ENCODE peak calls at places on chromosome 21, in six cellular contexts. N is progenitor cell of endocrine pancreas, O is cardiac fibroblast, R is NCI-H1105, A is BE2C, B is NCI-H510A. H is an unnamed sample.

GRCh38 chr21:33025471-33026298 is at the start of gene OLIG2:
- DNase-seq in B (peak; percentile 82), R (peak; percentile 92), A (peak; percentile 79), O (no peak), N (peak; percentile 59), H (no peak)

GRCh38 chr21:27425574-27425973 is 458.7 kb upstream of the ADAMTS5 start:
- DNase-seq in N (no peak), O (peak; percentile 28), R (no peak), A (peak; percentile 82), B (no peak), H (no peak)

GRCh38 chr21:40227111-40227510 is 359.9 kb downstream of the PCP4 start:
- DNase-seq in B (no peak), R (no peak), N (no peak), O (no peak), A (no peak), H (no peak)

GRCh38 chr21:32367158-32367557 is 25.7 kb downstream of the URB1 start:
- DNase-seq in A (no peak), O (peak; percentile 14), B (no peak), R (no peak), N (no peak), H (no peak)

GRCh38 chr21:42003051-42003461 is 7.1 kb downstream of the ZBTB21 start:
- DNase-seq in O (no peak), N (no peak), B (no peak), A (no peak), R (no peak), H (no peak)

GRCh38 chr21:43829575-43830119 is 35.4 kb upstream of the AGPAT3 start:
- DNase-seq in O (no peak), R (no peak), A (no peak), B (no peak), N (no peak), H (no peak)

GRCh38 chr21:44817914-44818635 is at the start of gene SUMO3:
- DNase-seq in B (peak; percentile 51), O (peak; percentile 88), N (peak; percentile 73), A (peak; percentile 82), R (peak; percentile 75), H (peak; percentile 73)

GRCh38 chr21:38383411-38384245 is 114.6 kb downstream of the ERG start:
- DNase-seq in A (no peak), R (no peak), B (no peak), O (no peak), N (no peak), H (no peak)